ENCODE peak calls at places on chromosomes 13 and 19, in four cellular contexts. H is left ventricle myocardium inferior, F is EL, J is astrocyte of the cerebellum. P is an unnamed sample.

GRCh38 chr13:38662362-38662761 is 24.5 kb upstream of the FREM2 start:
- DNase-seq in H (no peak), F (no peak), J (peak; percentile 64), P (no peak)

GRCh38 chr19:16324384-16325160 is at the start of gene KLF2:
- DNase-seq in H (peak; percentile 96), F (peak; percentile 91), J (peak; percentile 50), P (peak; percentile 98)

GRCh38 chr19:8607386-8607785 is 3.1 kb downstream of the ADAMTS10 start:
- DNase-seq in H (peak; percentile 58), F (no peak), J (peak; percentile 39), P (peak; percentile 74)

GRCh38 chr19:50325310-50326100 is 3.7 kb downstream of the KCNC3 start:
- DNase-seq in H (peak; percentile 62), F (peak; percentile 42), J (no peak), P (peak; percentile 99)

GRCh38 chr13:108193806-108194205 is 21.5 kb downstream of the LIG4 start:
- DNase-seq in H (no peak), F (no peak), J (no peak), P (no peak)

GRCh38 chr19:7916137-7916907 is 1.7 kb downstream of the TGFBR3L start:
- DNase-seq in H (no peak), F (peak; percentile 32), J (no peak), P (peak; percentile 63)

GRCh38 chr13:29855009-29855408 is 4.6 kb upstream of the UBL3 start:
- DNase-seq in H (no peak), F (no peak), J (no peak), P (no peak)

GRCh38 chr19:17473041-17473440 is 2.7 kb downstream of the SLC27A1 start:
- DNase-seq in H (no peak), F (peak; percentile 83), J (peak; percentile 58), P (no peak)

GRCh38 chr19:18029617-18030338 is 21.8 kb downstream of the ARRDC2 start:
- DNase-seq in H (no peak), F (peak; percentile 39), J (no peak), P (no peak)

GRCh38 chr19:17021793-17022590 is 4.6 kb downstream of the CPAMD8 start:
- DNase-seq in H (no peak), F (peak; percentile 47), J (no peak), P (no peak)